ENCODE peak calls at places on chromosomes 7 and 10, in four cellular contexts. One of them, this sample, is unnamed.

GRCh38 chr10:73182568-73182967 is 14.6 kb downstream of the FAM149B1 start:
- DNase-seq in stimulated activated CD4-positive, alpha-beta T cell treated with anti-CD3 and anti-CD28 coated beads, Interleukin-12 subunit alpha, Interleukin-12 subunit beta, amount 100 ng/mL, for 48 hours: no peak
- DNase-seq in activated naive CD4-positive, alpha-beta T cell treated with anti-CD3 and anti-CD28 coated beads for 36 hours: no peak
- DNase-seq in endothelial cell: no peak
- DNase-seq in this sample: no peak

GRCh38 chr10:21526184-21526951 is 886 bp upstream of the SKIDA1 start:
- DNase-seq in endothelial cell: peak; percentile 75
- DNase-seq in activated naive CD4-positive, alpha-beta T cell treated with anti-CD3 and anti-CD28 coated beads for 36 hours: peak; percentile 53
- DNase-seq in stimulated activated CD4-positive, alpha-beta T cell treated with anti-CD3 and anti-CD28 coated beads, Interleukin-12 subunit alpha, Interleukin-12 subunit beta, amount 100 ng/mL, for 48 hours: no peak
- DNase-seq in this sample: peak; percentile 73

GRCh38 chr10:96695366-96695765 is 24.9 kb downstream of the PIK3AP1 start:
- DNase-seq in activated naive CD4-positive, alpha-beta T cell treated with anti-CD3 and anti-CD28 coated beads for 36 hours: peak; percentile 55
- DNase-seq in stimulated activated CD4-positive, alpha-beta T cell treated with anti-CD3 and anti-CD28 coated beads, Interleukin-12 subunit alpha, Interleukin-12 subunit beta, amount 100 ng/mL, for 48 hours: no peak
- DNase-seq in endothelial cell: no peak
- DNase-seq in this sample: peak; percentile 19

GRCh38 chr10:86346169-86346793 is 20.3 kb downstream of the GRID1 start:
- DNase-seq in endothelial cell: no peak
- DNase-seq in stimulated activated CD4-positive, alpha-beta T cell treated with anti-CD3 and anti-CD28 coated beads, Interleukin-12 subunit alpha, Interleukin-12 subunit beta, amount 100 ng/mL, for 48 hours: no peak
- DNase-seq in activated naive CD4-positive, alpha-beta T cell treated with anti-CD3 and anti-CD28 coated beads for 36 hours: no peak
- DNase-seq in this sample: no peak

GRCh38 chr10:68049289-68050078 is 25.6 kb downstream of the HERC4 start:
- DNase-seq in activated naive CD4-positive, alpha-beta T cell treated with anti-CD3 and anti-CD28 coated beads for 36 hours: no peak
- DNase-seq in stimulated activated CD4-positive, alpha-beta T cell treated with anti-CD3 and anti-CD28 coated beads, Interleukin-12 subunit alpha, Interleukin-12 subunit beta, amount 100 ng/mL, for 48 hours: no peak
- DNase-seq in endothelial cell: no peak
- DNase-seq in this sample: no peak

GRCh38 chr7:128299109-128299514 is 44.6 kb downstream of the RBM28 start:
- DNase-seq in endothelial cell: no peak
- DNase-seq in stimulated activated CD4-positive, alpha-beta T cell treated with anti-CD3 and anti-CD28 coated beads, Interleukin-12 subunit alpha, Interleukin-12 subunit beta, amount 100 ng/mL, for 48 hours: no peak
- DNase-seq in activated naive CD4-positive, alpha-beta T cell treated with anti-CD3 and anti-CD28 coated beads for 36 hours: no peak
- DNase-seq in this sample: no peak

GRCh38 chr7:108488902-108489538 is 32.8 kb upstream of the NRCAM start:
- DNase-seq in activated naive CD4-positive, alpha-beta T cell treated with anti-CD3 and anti-CD28 coated beads for 36 hours: no peak
- DNase-seq in stimulated activated CD4-positive, alpha-beta T cell treated with anti-CD3 and anti-CD28 coated beads, Interleukin-12 subunit alpha, Interleukin-12 subunit beta, amount 100 ng/mL, for 48 hours: no peak
- DNase-seq in endothelial cell: no peak
- DNase-seq in this sample: no peak

GRCh38 chr7:55977831-55978230 is 13.4 kb downstream of the NIPSNAP2 start:
- DNase-seq in endothelial cell: no peak
- DNase-seq in activated naive CD4-positive, alpha-beta T cell treated with anti-CD3 and anti-CD28 coated beads for 36 hours: no peak
- DNase-seq in stimulated activated CD4-positive, alpha-beta T cell treated with anti-CD3 and anti-CD28 coated beads, Interleukin-12 subunit alpha, Interleukin-12 subunit beta, amount 100 ng/mL, for 48 hours: no peak
- DNase-seq in this sample: no peak

GRCh38 chr7:23471090-23471859 is 984 bp upstream of the IGF2BP3 start:
- DNase-seq in activated naive CD4-positive, alpha-beta T cell treated with anti-CD3 and anti-CD28 coated beads for 36 hours: peak; percentile 51
- DNase-seq in endothelial cell: peak; percentile 92
- DNase-seq in stimulated activated CD4-positive, alpha-beta T cell treated with anti-CD3 and anti-CD28 coated beads, Interleukin-12 subunit alpha, Interleukin-12 subunit beta, amount 100 ng/mL, for 48 hours: no peak
- DNase-seq in this sample: peak; percentile 46

GRCh38 chr10:23871211-23871610 is 337.7 kb upstream of the KIAA1217 start:
- DNase-seq in endothelial cell: no peak
- DNase-seq in activated naive CD4-positive, alpha-beta T cell treated with anti-CD3 and anti-CD28 coated beads for 36 hours: no peak
- DNase-seq in stimulated activated CD4-positive, alpha-beta T cell treated with anti-CD3 and anti-CD28 coated beads, Interleukin-12 subunit alpha, Interleukin-12 subunit beta, amount 100 ng/mL, for 48 hours: no peak
- DNase-seq in this sample: no peak

GRCh38 chr7:116984917-116985316 is 31.6 kb downstream of the ST7 start:
- DNase-seq in stimulated activated CD4-positive, alpha-beta T cell treated with anti-CD3 and anti-CD28 coated beads, Interleukin-12 subunit alpha, Interleukin-12 subunit beta, amount 100 ng/mL, for 48 hours: no peak
- DNase-seq in activated naive CD4-positive, alpha-beta T cell treated with anti-CD3 and anti-CD28 coated beads for 36 hours: no peak
- DNase-seq in endothelial cell: no peak
- DNase-seq in this sample: no peak

GRCh38 chr7:95886501-95887090 is 114.2 kb downstream of the DYNC1I1 start:
- DNase-seq in endothelial cell: peak; percentile 15
- DNase-seq in stimulated activated CD4-positive, alpha-beta T cell treated with anti-CD3 and anti-CD28 coated beads, Interleukin-12 subunit alpha, Interleukin-12 subunit beta, amount 100 ng/mL, for 48 hours: no peak
- DNase-seq in activated naive CD4-positive, alpha-beta T cell treated with anti-CD3 and anti-CD28 coated beads for 36 hours: no peak
- DNase-seq in this sample: no peak